ENCODE peak calls at places on chromosome 9, in five cellular contexts. One of them, this sample, is unnamed.
A peak's percentile ranks its signal among the peaks of the same experiment; 100 is the strongest.

GRCh38 chr9:130933114-130934046 is 5.7 kb downstream of the FIBCD1 start:
- DNase-seq in NCI-H2171: no peak
- DNase-seq in COLO829: no peak
- DNase-seq in HT1080: no peak
- DNase-seq in GDM1: no peak
- DNase-seq in this sample: no peak

GRCh38 chr9:83934569-83935275 is 13.5 kb upstream of the KIF27 start:
- DNase-seq in NCI-H2171: no peak
- DNase-seq in COLO829: no peak
- DNase-seq in HT1080: peak; percentile 81
- DNase-seq in GDM1: no peak
- DNase-seq in this sample: no peak

GRCh38 chr9:1071730-1072129 is 21.6 kb downstream of the DMRT2 start:
- DNase-seq in NCI-H2171: no peak
- DNase-seq in COLO829: no peak
- DNase-seq in HT1080: no peak
- DNase-seq in GDM1: no peak
- DNase-seq in this sample: no peak

GRCh38 chr9:135339378-135339973 is 140.1 kb upstream of the PPP1R26 start:
- DNase-seq in NCI-H2171: no peak
- DNase-seq in COLO829: no peak
- DNase-seq in HT1080: no peak
- DNase-seq in GDM1: no peak
- DNase-seq in this sample: no peak

GRCh38 chr9:100066539-100066938 is 32.3 kb downstream of the ERP44 start:
- DNase-seq in NCI-H2171: no peak
- DNase-seq in COLO829: peak; percentile 18
- DNase-seq in HT1080: no peak
- DNase-seq in GDM1: no peak
- DNase-seq in this sample: no peak

GRCh38 chr9:87065981-87066380 is 118.7 kb upstream of the GAS1 start:
- DNase-seq in NCI-H2171: no peak
- DNase-seq in COLO829: no peak
- DNase-seq in HT1080: no peak
- DNase-seq in GDM1: no peak
- DNase-seq in this sample: no peak

GRCh38 chr9:12906646-12907045 is 131.8 kb downstream of the LURAP1L start:
- DNase-seq in NCI-H2171: no peak
- DNase-seq in COLO829: no peak
- DNase-seq in HT1080: no peak
- DNase-seq in GDM1: no peak
- DNase-seq in this sample: no peak

GRCh38 chr9:28688172-28688571 is 1114.9 kb upstream of the C9orf72 start:
- DNase-seq in NCI-H2171: no peak
- DNase-seq in COLO829: peak; percentile 2
- DNase-seq in HT1080: no peak
- DNase-seq in GDM1: no peak
- DNase-seq in this sample: peak; percentile 25

GRCh38 chr9:127027694-127028093 is 94.7 kb downstream of the ANGPTL2 start:
- DNase-seq in NCI-H2171: no peak
- DNase-seq in COLO829: no peak
- DNase-seq in HT1080: no peak
- DNase-seq in GDM1: no peak
- DNase-seq in this sample: no peak

GRCh38 chr9:79489241-79490000 is 82.3 kb upstream of the TLE4 start:
- DNase-seq in NCI-H2171: no peak
- DNase-seq in COLO829: peak; percentile 73
- DNase-seq in HT1080: peak; percentile 77
- DNase-seq in GDM1: no peak
- DNase-seq in this sample: no peak

GRCh38 chr9:99489043-99489378 is 266.9 kb downstream of the SEC61B start:
- DNase-seq in NCI-H2171: no peak
- DNase-seq in COLO829: peak; percentile 42
- DNase-seq in HT1080: peak; percentile 32
- DNase-seq in GDM1: no peak
- DNase-seq in this sample: no peak

GRCh38 chr9:95808001-95808400 is 67.5 kb upstream of the ERCC6L2 start:
- DNase-seq in NCI-H2171: no peak
- DNase-seq in COLO829: peak; percentile 84
- DNase-seq in HT1080: no peak
- DNase-seq in GDM1: no peak
- DNase-seq in this sample: no peak

GRCh38 chr9:107044872-107045271 is 181.9 kb downstream of the ZNF462 start:
- DNase-seq in NCI-H2171: no peak
- DNase-seq in COLO829: no peak
- DNase-seq in HT1080: no peak
- DNase-seq in GDM1: no peak
- DNase-seq in this sample: no peak

GRCh38 chr9:19493845-19494244 is 85.0 kb downstream of the ACER2 start:
- DNase-seq in NCI-H2171: no peak
- DNase-seq in COLO829: no peak
- DNase-seq in HT1080: no peak
- DNase-seq in GDM1: no peak
- DNase-seq in this sample: no peak

GRCh38 chr9:85171163-85171562 is 501.6 kb downstream of the NTRK2 start:
- DNase-seq in NCI-H2171: no peak
- DNase-seq in COLO829: no peak
- DNase-seq in HT1080: no peak
- DNase-seq in GDM1: no peak
- DNase-seq in this sample: no peak

GRCh38 chr9:93813221-93813620 is 141.9 kb downstream of the BARX1 start:
- DNase-seq in NCI-H2171: no peak
- DNase-seq in COLO829: no peak
- DNase-seq in HT1080: no peak
- DNase-seq in GDM1: no peak
- DNase-seq in this sample: no peak